ENCODE peak calls at places on chromosomes 7 and 10, in eight cellular contexts. V is colonic mucosa; W is pancreas; T is WTC11; U is natural killer cell; S is PC-3; Q is CD8-positive, alpha-beta T cell; J is adrenal gland. O is an unnamed sample.

GRCh38 chr7:72492446-72492845 is 80.3 kb upstream of the CALN1 start:
- DNase-seq in V (no peak), W (peak), T (no peak), U (no peak), S (no peak), Q (no peak), J (peak), O (no peak)

GRCh38 chr10:80462277-80462985 is 8.3 kb downstream of the TSPAN14 start:
- DNase-seq in V (peak), W (no peak), T (no peak), U (no peak), S (no peak), Q (no peak), J (no peak), O (no peak)

GRCh38 chr10:113958631-113959382 is 84.9 kb upstream of the ADRB1 start:
- DNase-seq in V (peak), W (no peak), T (no peak), U (no peak), S (peak), Q (no peak), J (peak), O (no peak)

GRCh38 chr10:72691470-72692056 is 380 bp upstream of the MCU start:
- DNase-seq in V (no peak), W (no peak), T (no peak), U (no peak), S (no peak), Q (no peak), J (no peak), O (peak)

GRCh38 chr7:1087952-1088920 is at the start of gene GPER1:
- DNase-seq in V (peak), W (peak), T (peak), U (no peak), S (peak), Q (no peak), J (peak), O (no peak)

GRCh38 chr10:12333382-12334185 is 15.8 kb upstream of the CAMK1D start:
- DNase-seq in V (peak), W (peak), T (no peak), U (no peak), S (peak), Q (no peak), J (peak), O (no peak)

GRCh38 chr10:131901181-131901829 is 497 bp downstream of the PPP2R2D start:
- DNase-seq in V (peak), W (peak), T (peak), U (peak), S (no peak), Q (no peak), J (peak), O (no peak)

GRCh38 chr10:12869427-12869826 is 132.1 kb downstream of the CCDC3 start:
- DNase-seq in V (no peak), W (no peak), T (no peak), U (no peak), S (no peak), Q (no peak), J (no peak), O (no peak)

GRCh38 chr7:78472519-78472918 is 673.9 kb downstream of the PHTF2 start:
- DNase-seq in V (no peak), W (no peak), T (no peak), U (no peak), S (no peak), Q (no peak), J (no peak), O (no peak)

GRCh38 chr10:131816941-131817700 is 83.7 kb upstream of the PPP2R2D start:
- DNase-seq in V (peak), W (no peak), T (no peak), U (no peak), S (no peak), Q (no peak), J (no peak), O (no peak)

GRCh38 chr10:132666733-132667612 is 119.0 kb downstream of the NKX6-2 start:
- DNase-seq in V (no peak), W (no peak), T (no peak), U (no peak), S (peak), Q (no peak), J (no peak), O (peak)

GRCh38 chr10:75853085-75853484 is 421.7 kb downstream of the LRMDA start:
- DNase-seq in V (no peak), W (no peak), T (no peak), U (no peak), S (peak), Q (no peak), J (no peak), O (no peak)
- TF ChIP-seq CTCF in V (peak), W (no peak), T (peak), U (no peak), S (peak), Q (no peak), J (no peak), O (no peak)

GRCh38 chr10:35016009-35016408 is 74.1 kb downstream of the CUL2 start:
- DNase-seq in V (no peak), W (no peak), T (no peak), U (no peak), S (peak), Q (no peak), J (no peak), O (no peak)

GRCh38 chr10:35012781-35013180 is 77.4 kb downstream of the CUL2 start:
- DNase-seq in V (no peak), W (no peak), T (peak), U (no peak), S (no peak), Q (no peak), J (no peak), O (no peak)

GRCh38 chr10:35007858-35008301 is 82.3 kb downstream of the CUL2 start:
- DNase-seq in V (no peak), W (no peak), T (no peak), U (no peak), S (peak), Q (no peak), J (no peak), O (no peak)

GRCh38 chr10:35006836-35007235 is 83.3 kb downstream of the CUL2 start:
- DNase-seq in V (no peak), W (no peak), T (no peak), U (no peak), S (peak), Q (no peak), J (no peak), O (no peak)

DNA sequence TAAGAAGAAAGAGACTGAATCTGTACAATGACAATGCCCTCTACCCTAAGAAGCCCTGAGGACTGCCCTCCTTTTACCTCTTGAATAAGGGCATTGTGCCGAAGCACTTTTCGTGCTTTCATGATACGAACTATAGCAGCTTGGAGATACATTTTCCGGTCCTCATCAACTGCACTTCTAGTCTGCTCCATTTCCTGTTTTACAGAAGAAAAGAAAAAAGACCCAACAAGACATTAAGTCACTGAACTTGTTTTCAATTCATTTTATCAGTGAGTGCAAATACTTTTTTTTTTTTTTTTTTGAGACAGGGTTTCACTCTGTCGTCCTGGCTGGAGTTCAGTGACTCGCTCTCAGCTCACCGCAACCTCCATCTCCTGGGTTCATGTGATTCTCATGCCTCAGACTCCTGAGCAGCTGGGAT is 78.4 kb downstream of the CUL2 start:
- DNase-seq in V (no peak), W (no peak), T (no peak), U (no peak), S (peak), Q (no peak), J (no peak), O (no peak)
- TF ChIP-seq CTCF in V (no peak), W (no peak), T (no peak), U (no peak), S (no peak), Q (no peak), J (no peak), O (no peak)

DNA sequence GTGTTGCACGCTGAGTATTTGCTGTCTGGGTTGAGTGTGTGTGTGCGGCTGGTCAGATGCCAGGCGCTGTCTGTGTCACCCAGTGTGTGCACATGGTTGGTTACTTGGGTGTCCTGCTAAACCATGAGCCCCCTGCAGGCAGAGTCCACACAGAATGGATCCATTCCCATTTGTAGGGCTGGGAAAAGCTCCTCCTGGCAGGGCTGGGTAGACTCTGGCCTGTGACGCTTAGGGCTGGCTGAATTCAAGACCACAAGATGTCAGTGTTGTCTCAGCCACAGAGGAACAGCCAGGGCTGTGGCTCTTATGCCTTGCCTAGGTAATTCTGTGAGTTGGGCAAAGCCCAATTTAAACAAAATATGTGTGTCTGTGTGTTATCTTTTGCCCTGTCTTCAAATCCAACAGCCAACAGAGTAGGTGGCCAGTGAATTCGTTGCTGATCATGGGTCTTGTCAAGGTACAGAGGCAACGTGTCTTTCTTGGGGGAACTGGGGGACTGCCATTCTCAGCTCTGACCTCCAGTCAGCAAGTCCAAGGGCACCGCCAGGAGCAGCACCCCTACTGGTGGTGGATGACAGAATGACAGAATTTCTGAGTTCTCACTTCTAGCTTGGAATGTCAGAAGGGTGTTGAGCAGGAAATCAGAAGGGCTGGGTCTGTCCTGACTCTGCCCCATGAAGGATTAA is 285.1 kb downstream of the CCSER2 start:
- DNase-seq in V (no peak), W (no peak), T (peak), U (no peak), S (peak), Q (no peak), J (peak), O (no peak)
- TF ChIP-seq CTCF in V (no peak), W (no peak), T (peak), U (no peak), S (peak), Q (no peak), J (peak), O (peak)

GRCh38 chr10:123391275-123392028 is 237.2 kb downstream of the BUB3 start:
- DNase-seq in V (no peak), W (no peak), T (no peak), U (no peak), S (no peak), Q (no peak), J (no peak), O (no peak)

GRCh38 chr10:123389520-123389919 is 235.3 kb downstream of the BUB3 start:
- DNase-seq in V (no peak), W (no peak), T (no peak), U (no peak), S (no peak), Q (no peak), J (no peak), O (no peak)

GRCh38 chr10:123390874-123391273 is 236.7 kb downstream of the BUB3 start:
- DNase-seq in V (no peak), W (no peak), T (no peak), U (no peak), S (no peak), Q (no peak), J (no peak), O (no peak)

GRCh38 chr10:123392182-123392930 is 238.2 kb downstream of the BUB3 start:
- DNase-seq in V (no peak), W (no peak), T (no peak), U (no peak), S (no peak), Q (no peak), J (no peak), O (no peak)

GRCh38 chr10:123390332-123390731 is 236.1 kb downstream of the BUB3 start:
- DNase-seq in V (no peak), W (no peak), T (peak), U (no peak), S (no peak), Q (no peak), J (no peak), O (no peak)
- TF ChIP-seq CTCF in V (no peak), W (no peak), T (no peak), U (no peak), S (no peak), Q (no peak), J (no peak), O (no peak)

GRCh38 chr10:15548331-15548730 is 171.4 kb downstream of the ITGA8 start:
- DNase-seq in V (no peak), W (no peak), T (no peak), U (no peak), S (no peak), Q (no peak), J (no peak), O (no peak)
- TF ChIP-seq CTCF in V (no peak), W (no peak), T (no peak), U (no peak), S (no peak), Q (no peak), J (no peak), O (no peak)

GRCh38 chr7:27723086-27723485 is 16.9 kb upstream of the TAX1BP1 start:
- DNase-seq in V (no peak), W (no peak), T (no peak), U (no peak), S (peak), Q (no peak), J (no peak), O (no peak)
- TF ChIP-seq CTCF in V (no peak), W (no peak), T (no peak), U (no peak), S (peak), Q (no peak), J (no peak), O (peak)

DNA sequence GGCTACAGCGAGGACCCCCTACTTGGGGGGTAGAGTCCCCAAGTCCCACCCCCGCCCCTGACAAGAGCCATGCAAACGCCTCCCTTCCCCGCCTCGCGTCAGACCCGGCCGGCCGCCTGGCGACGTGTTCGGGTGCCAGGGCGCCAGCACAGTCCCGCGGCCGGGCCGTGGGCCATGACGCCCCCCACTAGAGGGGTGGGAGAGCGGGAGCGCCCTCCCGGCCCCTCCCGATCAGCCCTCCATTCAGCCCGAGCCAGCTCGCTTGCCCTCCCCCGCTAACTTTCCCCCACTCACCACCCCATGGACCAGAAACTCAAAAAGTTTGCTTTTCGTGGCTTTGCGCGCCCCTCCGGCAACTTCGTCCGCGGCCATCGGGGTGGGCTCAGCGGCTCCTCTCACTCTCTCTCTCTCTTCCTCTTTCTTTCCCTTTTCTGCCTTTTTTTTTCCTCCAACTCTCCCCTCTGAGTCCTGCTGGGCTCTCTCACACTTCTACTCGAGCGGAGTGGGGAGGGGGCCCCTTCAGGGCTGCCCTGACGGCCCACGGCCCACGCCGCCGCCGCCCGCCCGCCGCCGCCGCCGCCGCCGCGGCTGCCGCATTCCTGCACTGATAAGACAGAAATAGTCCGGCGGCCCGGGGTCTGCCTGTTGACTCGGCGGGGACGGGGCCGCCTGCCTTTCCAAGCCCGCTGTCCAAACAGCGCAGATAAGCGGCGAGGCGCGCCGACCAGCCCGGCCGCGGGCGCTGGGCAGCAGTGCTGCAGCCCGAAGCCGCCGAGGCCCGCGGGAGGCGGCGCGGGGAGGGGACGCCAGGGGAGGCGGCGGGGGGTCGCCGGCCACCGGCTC is at the start of gene SMARCD3:
- DNase-seq in V (peak), W (peak), T (peak), U (no peak), S (peak), Q (no peak), J (peak), O (no peak)
- TF ChIP-seq CTCF in V (no peak), W (no peak), T (no peak), U (no peak), S (no peak), Q (no peak), J (no peak), O (no peak)

O was measured in D721Med.